ENCODE peak calls at places on chromosomes 16 and 17, in seven cellular contexts. T is mucosa of descending colon; F is A549; A is ovary; R is uterus; Q is psoas muscle; G is CD8-positive, alpha-beta T cell. S is an unnamed sample. For H3K4me1, the result is how much of the 10 kb centered on the place peaks cover.

GRCh38 chr16:87897563-87898505 is 28.5 kb upstream of the SLC7A5 start:
- DNase-seq in T (no peak), F (no peak), A (no peak), R (no peak), Q (no peak), G (peak), S (no peak)

GRCh38 chr17:62804822-62805221 is 3.3 kb downstream of the MARCHF10 start:
- DNase-seq in T (no peak), F (peak), A (no peak), R (no peak), Q (no peak), G (no peak), S (no peak)

GRCh38 chr16:85613609-85614337 is 651 bp downstream of the GSE1 start:
- DNase-seq in T (peak), F (peak), A (peak), R (peak), Q (peak), G (no peak), S (no peak)

GRCh38 chr17:68248199-68248825 is 469 bp downstream of the AMZ2 start:
- DNase-seq in T (no peak), F (peak), A (peak), R (peak), Q (no peak), G (no peak), S (peak)

GRCh38 chr16:89495121-89495520 is 4.8 kb upstream of the ANKRD11 start:
- DNase-seq in T (no peak), F (no peak), A (no peak), R (no peak), Q (no peak), G (no peak), S (no peak)

GRCh38 chr16:51159864-51160263 is 8.8 kb upstream of the SALL1 start:
- DNase-seq in T (no peak), F (no peak), A (no peak), R (no peak), Q (no peak), G (no peak), S (no peak)

GRCh38 chr16:26824469-26824868 is 242.3 kb upstream of the C16orf82 start:
- DNase-seq in T (no peak), F (no peak), A (no peak), R (no peak), Q (no peak), G (no peak), S (no peak)

GRCh38 chr17:65078441-65079160 is 22.1 kb upstream of the GNA13 start:
- DNase-seq in T (no peak), F (no peak), A (no peak), R (no peak), Q (no peak), G (no peak), S (no peak)

GRCh38 chr17:66040402-66040801 is 151.5 kb downstream of the CEP112 start:
- DNase-seq in T (no peak), F (no peak), A (no peak), R (no peak), Q (no peak), G (no peak), S (no peak)

GRCh38 chr16:84156342-84156784 is 11.3 kb downstream of the DNAAF1 start:
- DNase-seq in T (no peak), F (no peak), A (no peak), R (no peak), Q (no peak), G (no peak), S (no peak)

GRCh38 chr16:8721693-8722348 is 47.4 kb downstream of the ABAT start:
- DNase-seq in T (no peak), F (no peak), A (no peak), R (no peak), Q (no peak), G (no peak), S (no peak)

GRCh38 chr17:44976198-44976597 is 8.1 kb upstream of the C1QL1 start:
- DNase-seq in T (no peak), F (no peak), A (no peak), R (no peak), Q (no peak), G (no peak), S (no peak)

GRCh38 chr17:27496005-27496404 is 39.8 kb downstream of the KSR1 start:
- DNase-seq in T (no peak), F (no peak), A (no peak), R (no peak), Q (no peak), G (no peak), S (no peak)

GRCh38 chr16:85208181-85208580 is 95.9 kb upstream of the CIBAR2 start:
- DNase-seq in T (peak), F (no peak), A (no peak), R (no peak), Q (no peak), G (no peak), S (no peak)

GRCh38 chr16:57938936-57939871 is 31.7 kb downstream of the CNGB1 start:
- DNase-seq in T (peak), F (peak), A (peak), R (peak), Q (peak), G (no peak), S (no peak)

GRCh38 chr16:86018487-86018886 is 119.5 kb downstream of the IRF8 start:
- DNase-seq in T (peak), F (no peak), A (no peak), R (no peak), Q (peak), G (no peak), S (peak)

GRCh38 chr17:1070411-1070810 is 73.5 kb downstream of the TIMM22 start:
- DNase-seq in T (peak), F (no peak), A (no peak), R (no peak), Q (peak), G (no peak), S (no peak)

GRCh38 chr17:27230996-27231395 is 62.9 kb upstream of the WSB1 start:
- DNase-seq in T (no peak), F (no peak), A (no peak), R (no peak), Q (no peak), G (no peak), S (no peak)

GRCh38 chr16:81431554-81432353 is 12.9 kb upstream of the CMIP start:
- DNase-seq in T (no peak), F (no peak), A (no peak), R (no peak), Q (no peak), G (no peak), S (peak)

GRCh38 chr16:69861276-69862030 is 89.7 kb upstream of the CLEC18A start:
- DNase-seq in T (no peak), F (no peak), A (peak), R (peak), Q (peak), G (no peak), S (peak)

GRCh38 chr16:84582958-84583516 is 34.8 kb downstream of the COTL1 start:
- DNase-seq in T (peak), F (peak), A (no peak), R (no peak), Q (no peak), G (no peak), S (no peak)

GRCh38 chr17:540632-541031 is 174.0 kb downstream of the VPS53 start:
- DNase-seq in T (no peak), F (no peak), A (no peak), R (no peak), Q (no peak), G (no peak), S (no peak)

GRCh38 chr16:69381231-69381630 is 4.6 kb downstream of the TERF2 start:
- DNase-seq in T (no peak), F (no peak), A (no peak), R (no peak), Q (no peak), G (no peak), S (no peak)

GRCh38 chr16:72400257-72401078 is 228.5 kb upstream of the PMFBP1 start:
- DNase-seq in T (no peak), F (peak), A (peak), R (no peak), Q (no peak), G (peak), S (no peak)

GRCh38 chr17:34842235-34842634 is 119.0 kb downstream of the CCT6B start:
- DNase-seq in T (no peak), F (no peak), A (no peak), R (no peak), Q (no peak), G (no peak), S (no peak)

DNA sequence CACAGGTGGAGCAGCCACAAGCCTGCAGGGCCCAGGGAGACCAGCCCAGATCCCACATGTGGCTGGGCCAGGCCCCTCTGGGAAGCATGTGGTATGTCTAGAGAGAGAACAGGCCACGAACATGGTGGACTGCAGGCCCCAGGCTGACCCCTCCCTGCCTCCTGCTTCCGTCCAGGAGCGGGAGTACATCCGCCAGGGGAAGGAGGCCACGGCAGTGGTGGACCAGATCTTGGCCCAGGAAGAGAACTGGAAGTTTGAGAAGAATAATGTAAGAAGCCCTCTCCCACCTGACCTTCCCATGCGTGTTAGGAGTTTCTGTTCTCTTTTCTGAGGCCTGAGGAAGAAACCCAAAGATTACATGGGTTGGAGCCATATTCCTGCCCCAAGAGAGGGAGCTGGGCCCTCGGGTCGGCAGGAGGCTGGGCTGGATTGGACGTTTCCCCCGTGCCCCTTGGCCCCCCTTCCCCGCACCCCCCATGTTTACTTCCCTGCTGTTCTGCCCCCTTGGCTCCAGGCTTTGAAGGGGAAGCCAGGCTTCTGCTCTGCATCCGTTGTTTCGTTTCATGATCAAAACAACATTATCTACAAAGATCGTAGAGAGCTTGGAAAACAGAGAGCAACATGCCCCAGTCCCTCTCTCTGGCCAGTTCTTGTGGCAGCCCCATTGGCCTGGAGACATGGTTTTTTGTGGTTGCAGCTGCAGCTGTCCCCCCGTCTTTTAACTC is 5.7 kb upstream of the TCAP start:
- DNase-seq in T (no peak), F (no peak), A (no peak), R (no peak), Q (no peak), G (no peak), S (no peak)
- H3K4me1 ChIP-seq in T (under half), F (under half), A (under half), R (under half), Q (under half), G (half or more), S (half or more)

GRCh38 chr16:66099261-66099660 is 267.2 kb upstream of the CDH5 start:
- DNase-seq in T (no peak), F (no peak), A (no peak), R (no peak), Q (no peak), G (no peak), S (no peak)

GRCh38 chr16:66093217-66093616 is 273.3 kb upstream of the CDH5 start:
- DNase-seq in T (no peak), F (no peak), A (no peak), R (no peak), Q (no peak), G (no peak), S (no peak)

GRCh38 chr16:66091462-66091861 is 275.0 kb upstream of the CDH5 start:
- DNase-seq in T (no peak), F (no peak), A (no peak), R (no peak), Q (no peak), G (no peak), S (no peak)

GRCh38 chr16:66097746-66098145 is 268.7 kb upstream of the CDH5 start:
- DNase-seq in T (no peak), F (no peak), A (no peak), R (no peak), Q (no peak), G (no peak), S (no peak)

GRCh38 chr16:66095676-66096075 is 270.8 kb upstream of the CDH5 start:
- DNase-seq in T (no peak), F (no peak), A (no peak), R (no peak), Q (no peak), G (no peak), S (no peak)
- TF ChIP-seq CTCF in T (no peak), F (no peak), A (no peak), R (no peak), Q (no peak), G (no peak), S (no peak)

DNA sequence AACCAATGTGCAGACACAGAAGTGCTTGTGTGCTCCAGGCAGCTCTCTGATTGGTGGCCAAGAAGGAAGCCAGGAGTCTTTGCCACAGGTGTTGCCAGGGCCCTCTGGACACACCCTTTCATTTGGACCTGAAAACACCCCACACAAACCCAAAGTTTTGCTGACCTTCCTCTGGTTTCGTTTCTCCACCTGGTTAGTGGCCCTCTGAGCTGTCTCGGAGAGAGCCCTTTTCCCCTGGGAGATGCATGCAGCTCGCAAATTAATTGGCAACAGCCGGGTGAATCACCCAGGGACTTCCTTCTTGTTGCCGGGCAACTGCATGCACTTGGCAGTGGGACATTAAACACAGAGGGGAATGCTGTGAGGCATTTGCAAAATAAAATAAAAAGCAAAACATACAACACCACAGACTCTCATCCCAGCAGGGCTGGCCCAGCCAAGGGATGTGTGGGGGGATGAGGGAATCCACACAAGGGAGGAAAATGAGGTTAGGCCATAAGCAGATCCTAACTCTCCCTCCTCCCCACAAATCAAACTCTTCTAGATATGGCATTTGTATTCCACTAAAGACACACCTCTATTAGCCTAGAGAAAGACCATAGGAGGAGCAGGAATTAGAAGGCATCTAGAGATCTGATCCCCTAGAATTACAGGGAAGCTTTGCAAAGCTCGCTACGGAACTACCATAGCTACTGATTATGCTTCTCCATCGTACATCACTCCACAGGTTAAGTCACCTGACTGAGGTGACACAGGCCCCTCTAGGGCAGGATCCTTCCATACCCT is 286.7 kb downstream of the SOX9 start:
- DNase-seq in T (peak), F (peak), A (peak), R (peak), Q (no peak), G (no peak), S (no peak)
- H3K4me1 ChIP-seq in T (under half), F (half or more), A (under half), R (under half), Q (under half), G (under half), S (under half)

DNA sequence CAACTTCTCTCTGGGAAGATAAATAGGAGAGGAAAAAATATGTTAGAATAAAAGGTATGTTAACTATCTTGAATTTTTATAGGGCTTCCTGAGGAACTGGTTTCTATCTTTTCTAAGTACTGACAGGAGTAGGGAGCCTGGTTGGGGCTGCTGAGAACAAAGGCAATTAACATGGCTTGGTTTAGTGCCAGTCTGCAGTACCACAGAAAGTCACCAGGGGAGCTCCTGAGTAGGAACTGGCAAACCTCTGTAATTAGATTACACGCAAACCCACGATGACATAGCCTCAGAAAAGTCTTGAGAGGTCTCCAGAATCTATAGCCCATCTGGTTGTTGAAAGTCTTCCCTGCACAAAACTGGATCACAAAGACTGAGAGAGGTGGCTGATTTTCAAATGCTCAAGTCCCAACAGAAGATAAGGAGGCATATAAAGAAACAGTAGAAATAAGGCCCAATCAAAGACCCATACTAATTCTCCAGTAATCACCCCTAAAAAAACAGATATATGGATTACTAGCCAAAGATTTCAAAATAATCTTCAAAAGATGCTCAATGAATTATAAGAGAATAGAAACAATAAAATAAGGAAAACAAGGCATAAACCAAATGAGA is 11.7 kb upstream of the CNTNAP4 start:
- DNase-seq in T (no peak), F (peak), A (no peak), R (no peak), Q (no peak), G (no peak), S (no peak)
- TF ChIP-seq CTCF in T (peak), F (no peak), A (no peak), R (no peak), Q (peak), G (no peak), S (no peak)

DNA sequence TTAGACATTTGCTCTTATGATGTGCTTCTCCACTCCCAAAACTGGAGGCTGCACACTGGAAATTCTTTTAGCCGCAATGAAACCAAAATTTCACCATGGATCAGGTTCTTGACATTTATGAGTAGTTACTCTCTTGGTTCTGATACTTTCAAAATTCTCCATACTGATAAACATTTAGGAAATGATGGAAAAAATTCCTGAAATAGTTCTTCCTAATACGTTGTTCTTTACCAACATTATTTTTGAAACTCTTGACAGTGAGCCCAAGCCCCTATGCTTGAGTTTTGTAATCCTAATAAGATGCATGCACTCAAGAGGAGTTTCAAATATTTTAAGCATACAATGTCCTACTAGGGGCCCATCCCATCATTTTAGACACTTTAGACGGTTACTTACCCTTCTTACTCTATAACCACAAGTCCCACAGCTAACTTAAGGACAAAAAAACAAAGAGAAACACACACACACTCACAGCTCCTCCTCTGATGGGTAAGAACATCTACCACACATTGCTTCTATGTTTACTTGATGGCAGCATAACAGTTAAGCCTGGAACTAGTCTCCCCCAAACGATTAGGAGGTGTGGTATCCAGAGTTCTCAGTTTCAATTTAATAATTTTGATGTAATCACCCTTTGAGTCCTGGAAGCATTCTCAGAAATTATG is 3.7 kb downstream of the VEZF1 start:
- DNase-seq in T (no peak), F (no peak), A (no peak), R (no peak), Q (no peak), G (no peak), S (no peak)
- H3K4me1 ChIP-seq in T (under half), F (half or more), A (under half), R (under half), Q (half or more), G (half or more), S (half or more)

DNA sequence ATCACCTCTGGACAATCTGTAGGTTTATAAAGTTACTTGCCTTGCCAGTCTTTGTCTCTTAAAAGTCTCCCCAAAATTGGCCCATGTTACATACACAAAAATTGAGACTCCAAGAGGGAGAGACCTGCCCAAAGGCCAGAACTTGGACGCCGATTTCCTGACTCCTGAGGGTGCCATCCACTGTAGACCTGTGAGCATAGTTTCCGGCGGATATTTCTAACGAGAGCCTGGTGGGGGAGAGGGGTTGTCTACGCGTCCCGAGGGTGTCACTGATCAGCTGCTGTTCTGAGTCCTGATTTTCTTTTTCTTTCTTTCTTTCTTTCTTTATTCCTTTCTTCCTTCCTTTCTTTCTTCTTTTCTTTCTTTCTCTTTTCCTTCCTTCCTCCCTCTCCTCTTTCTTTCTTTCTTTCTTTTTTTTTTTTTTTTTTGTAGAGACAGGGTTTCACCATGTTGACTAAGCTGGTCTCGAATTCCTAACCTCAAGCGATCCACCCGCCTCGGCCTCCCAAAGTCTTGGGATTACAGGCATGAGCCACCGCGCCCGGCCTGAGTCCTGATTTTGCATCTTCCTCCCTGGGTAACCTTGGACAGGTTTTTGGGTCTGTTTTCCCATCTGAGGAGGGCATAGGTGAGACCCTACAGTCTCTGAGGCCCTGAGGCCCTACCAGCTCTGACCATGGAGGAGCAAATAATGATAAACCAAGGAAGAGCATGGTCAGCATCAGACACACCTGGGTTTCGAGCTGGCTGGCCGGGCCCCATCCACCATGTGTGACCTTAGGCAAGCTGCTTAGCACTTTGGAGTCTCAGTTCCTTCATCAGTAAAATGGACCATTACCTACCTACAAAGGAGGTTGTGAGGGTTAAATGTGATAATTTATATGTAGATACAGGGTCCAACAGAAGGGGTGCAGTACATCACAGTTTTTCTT is 959 bp upstream of the NCBP3 start:
- DNase-seq in T (peak), F (no peak), A (no peak), R (no peak), Q (no peak), G (no peak), S (no peak)
- TF ChIP-seq CTCF in T (no peak), F (no peak), A (no peak), R (no peak), Q (no peak), G (no peak), S (no peak)

GRCh38 chr17:17060930-17061329 is 18.7 kb downstream of the MPRIP start:
- DNase-seq in T (no peak), F (no peak), A (no peak), R (no peak), Q (no peak), G (no peak), S (peak)
- H3K4me1 ChIP-seq in T (under half), F (half or more), A (under half), R (under half), Q (half or more), G (under half), S (half or more)